ENCODE peak calls at places on chromosomes 6 and 20, in seven cellular contexts. N, R, S, P, A, Y and T are unnamed samples.

GRCh38 chr6:129440691-129441090 is 269.3 kb downstream of the ARHGAP18 start:
- DNase-seq in A (no peak), S (no peak), R (no peak), P (no peak), Y (peak), N (no peak), T (peak)

GRCh38 chr6:109124219-109124618 is 28.9 kb downstream of the CEP57L1 start:
- DNase-seq in S (no peak), A (no peak), Y (no peak), R (no peak), P (no peak), N (no peak), T (no peak)

GRCh38 chr6:20092071-20092566 is 120.2 kb downstream of the MBOAT1 start:
- DNase-seq in S (no peak), R (peak), Y (no peak), P (peak), A (peak), N (no peak), T (peak)

GRCh38 chr20:4225778-4226177 is 210.4 kb upstream of the RNF24 start:
- DNase-seq in N (no peak), P (no peak), R (no peak), S (no peak), A (no peak), Y (no peak), T (peak)

GRCh38 chr6:52399511-52400315 is 20.4 kb upstream of the EFHC1 start:
- DNase-seq in P (peak), N (no peak), Y (no peak), A (peak), S (no peak), R (peak), T (peak)

GRCh38 chr6:112252571-112253504 is 1.5 kb downstream of the LAMA4 start:
- DNase-seq in N (no peak), R (peak), Y (no peak), P (no peak), A (no peak), S (no peak), T (peak)

GRCh38 chr6:31005249-31006020 is 4.8 kb upstream of the MUC22 start:
- DNase-seq in R (no peak), P (no peak), N (no peak), A (no peak), Y (peak), S (no peak), T (peak)

GRCh38 chr6:28587011-28587745 is 61.5 kb downstream of the GPX5 start:
- DNase-seq in P (peak), N (peak), A (no peak), Y (peak), R (peak), S (peak), T (peak)

GRCh38 chr20:57660510-57661199 is 40.4 kb upstream of the ZBP1 start:
- DNase-seq in Y (peak), N (no peak), P (no peak), S (no peak), R (no peak), A (no peak), T (no peak)

GRCh38 chr6:147742445-147742844 is 234.0 kb downstream of the SAMD5 start:
- DNase-seq in A (no peak), Y (no peak), P (no peak), S (no peak), R (no peak), N (no peak), T (no peak)